ENCODE peak calls at places on chromosomes 16 and 17, in seven cellular contexts. One of them, this sample, is unnamed.

GRCh38 chr17:45371414-45372324 is 54.8 kb upstream of the MAP3K14 start:
- DNase-seq in NAMALWA: no peak
- DNase-seq in C1 segment of cervical spinal cord: no peak
- DNase-seq in NCI-H2081: no peak
- DNase-seq in SK-N-SH: peak
- DNase-seq in astrocyte of the cerebellum: peak
- DNase-seq in endothelial cell: peak
- DNase-seq in this sample: peak

GRCh38 chr16:85663891-85664321 is 24.8 kb downstream of the GINS2 start:
- DNase-seq in C1 segment of cervical spinal cord: no peak
- DNase-seq in astrocyte of the cerebellum: no peak
- DNase-seq in NCI-H2081: peak
- DNase-seq in NAMALWA: no peak
- DNase-seq in endothelial cell: no peak
- DNase-seq in SK-N-SH: no peak
- DNase-seq in this sample: no peak

GRCh38 chr16:87347932-87348615 is 30.9 kb upstream of the C16orf95 start:
- DNase-seq in NAMALWA: no peak
- DNase-seq in NCI-H2081: no peak
- DNase-seq in C1 segment of cervical spinal cord: no peak
- DNase-seq in endothelial cell: no peak
- DNase-seq in SK-N-SH: no peak
- DNase-seq in astrocyte of the cerebellum: no peak
- DNase-seq in this sample: no peak

GRCh38 chr17:21287703-21288449 is 3.4 kb downstream of the MAP2K3 start:
- DNase-seq in NAMALWA: peak
- DNase-seq in NCI-H2081: peak
- DNase-seq in SK-N-SH: peak
- DNase-seq in astrocyte of the cerebellum: peak
- DNase-seq in C1 segment of cervical spinal cord: peak
- DNase-seq in endothelial cell: no peak
- DNase-seq in this sample: peak

GRCh38 chr17:45740553-45741330 is 43.4 kb upstream of the CRHR1 start:
- DNase-seq in NAMALWA: peak
- DNase-seq in astrocyte of the cerebellum: no peak
- DNase-seq in endothelial cell: peak
- DNase-seq in SK-N-SH: peak
- DNase-seq in C1 segment of cervical spinal cord: no peak
- DNase-seq in NCI-H2081: no peak
- DNase-seq in this sample: peak

GRCh38 chr17:491086-492014 is 138.7 kb upstream of the RPH3AL start:
- DNase-seq in astrocyte of the cerebellum: no peak
- DNase-seq in C1 segment of cervical spinal cord: no peak
- DNase-seq in NAMALWA: no peak
- DNase-seq in NCI-H2081: no peak
- DNase-seq in SK-N-SH: peak
- DNase-seq in endothelial cell: peak
- DNase-seq in this sample: peak

GRCh38 chr16:80463776-80464175 is 77.0 kb upstream of the DYNLRB2 start:
- DNase-seq in NAMALWA: no peak
- DNase-seq in SK-N-SH: no peak
- DNase-seq in endothelial cell: no peak
- DNase-seq in NCI-H2081: no peak
- DNase-seq in astrocyte of the cerebellum: no peak
- DNase-seq in C1 segment of cervical spinal cord: no peak
- DNase-seq in this sample: no peak

GRCh38 chr17:68456529-68457167 is 648 bp downstream of the WIPI1 start:
- DNase-seq in NCI-H2081: peak
- DNase-seq in NAMALWA: no peak
- DNase-seq in C1 segment of cervical spinal cord: peak
- DNase-seq in endothelial cell: peak
- DNase-seq in SK-N-SH: peak
- DNase-seq in astrocyte of the cerebellum: peak
- DNase-seq in this sample: peak

GRCh38 chr16:22195695-22196558 is 10.2 kb upstream of the EEF2K start:
- DNase-seq in NAMALWA: peak
- DNase-seq in astrocyte of the cerebellum: peak
- DNase-seq in C1 segment of cervical spinal cord: peak
- DNase-seq in NCI-H2081: peak
- DNase-seq in endothelial cell: peak
- DNase-seq in SK-N-SH: peak
- DNase-seq in this sample: peak

GRCh38 chr16:85494315-85494714 is 118.8 kb upstream of the GSE1 start:
- DNase-seq in NCI-H2081: no peak
- DNase-seq in SK-N-SH: no peak
- DNase-seq in C1 segment of cervical spinal cord: no peak
- DNase-seq in astrocyte of the cerebellum: no peak
- DNase-seq in endothelial cell: no peak
- DNase-seq in NAMALWA: no peak
- DNase-seq in this sample: no peak

This sample was measured in fibroblast of villous mesenchyme.